ENCODE peak calls at places on chromosomes 4 and X, in ten cellular contexts. One of them, this sample, is unnamed.

GRCh38 chr4:55087016-55087929 is 38.1 kb downstream of the KDR start:
- DNase-seq in cardiac muscle cell: no peak
- DNase-seq in fibroblast of mammary gland: peak
- DNase-seq in fibroblast of pulmonary artery: no peak
- DNase-seq in psoas muscle: no peak
- DNase-seq in right atrium auricular region: no peak
- DNase-seq in AG10803: peak
- DNase-seq in CD8-positive, alpha-beta T cell: no peak
- DNase-seq in OCI-LY7: no peak
- DNase-seq in upper lobe of right lung: no peak
- DNase-seq in this sample: peak

GRCh38 chrX:21932277-21932996 is 8.1 kb upstream of the SMS start:
- DNase-seq in AG10803: peak
- DNase-seq in cardiac muscle cell: peak
- DNase-seq in psoas muscle: peak
- DNase-seq in fibroblast of mammary gland: peak
- DNase-seq in fibroblast of pulmonary artery: peak
- DNase-seq in right atrium auricular region: peak
- DNase-seq in upper lobe of right lung: no peak
- DNase-seq in CD8-positive, alpha-beta T cell: no peak
- DNase-seq in OCI-LY7: no peak
- DNase-seq in this sample: peak

GRCh38 chr4:154208424-154208823 is 283.2 kb downstream of the DCHS2 start:
- DNase-seq in fibroblast of mammary gland: peak
- DNase-seq in AG10803: no peak
- DNase-seq in OCI-LY7: no peak
- DNase-seq in CD8-positive, alpha-beta T cell: no peak
- DNase-seq in right atrium auricular region: no peak
- DNase-seq in fibroblast of pulmonary artery: no peak
- DNase-seq in upper lobe of right lung: no peak
- DNase-seq in cardiac muscle cell: no peak
- DNase-seq in psoas muscle: no peak
- DNase-seq in this sample: no peak

GRCh38 chrX:13387656-13388421 is 68.0 kb upstream of the ATXN3L start:
- DNase-seq in cardiac muscle cell: no peak
- DNase-seq in fibroblast of pulmonary artery: no peak
- DNase-seq in right atrium auricular region: no peak
- DNase-seq in OCI-LY7: no peak
- DNase-seq in fibroblast of mammary gland: peak
- DNase-seq in upper lobe of right lung: no peak
- DNase-seq in CD8-positive, alpha-beta T cell: no peak
- DNase-seq in psoas muscle: no peak
- DNase-seq in AG10803: peak
- DNase-seq in this sample: peak

GRCh38 chrX:151711154-151711553 is 4.7 kb upstream of the FATE1 start:
- DNase-seq in CD8-positive, alpha-beta T cell: no peak
- DNase-seq in psoas muscle: no peak
- DNase-seq in right atrium auricular region: no peak
- DNase-seq in fibroblast of pulmonary artery: no peak
- DNase-seq in AG10803: no peak
- DNase-seq in OCI-LY7: no peak
- DNase-seq in fibroblast of mammary gland: no peak
- DNase-seq in cardiac muscle cell: no peak
- DNase-seq in upper lobe of right lung: no peak
- DNase-seq in this sample: no peak

GRCh38 chr4:179867300-179867878 is 2375.8 kb upstream of the TENM3 start:
- DNase-seq in psoas muscle: no peak
- DNase-seq in right atrium auricular region: no peak
- DNase-seq in fibroblast of mammary gland: peak
- DNase-seq in AG10803: no peak
- DNase-seq in CD8-positive, alpha-beta T cell: no peak
- DNase-seq in OCI-LY7: peak
- DNase-seq in upper lobe of right lung: no peak
- DNase-seq in fibroblast of pulmonary artery: no peak
- DNase-seq in cardiac muscle cell: no peak
- DNase-seq in this sample: peak

GRCh38 chrX:41482153-41482850 is 35.2 kb downstream of the NYX start:
- DNase-seq in psoas muscle: no peak
- DNase-seq in cardiac muscle cell: peak
- DNase-seq in AG10803: peak
- DNase-seq in right atrium auricular region: no peak
- DNase-seq in OCI-LY7: no peak
- DNase-seq in fibroblast of pulmonary artery: peak
- DNase-seq in upper lobe of right lung: no peak
- DNase-seq in fibroblast of mammary gland: peak
- DNase-seq in CD8-positive, alpha-beta T cell: no peak
- DNase-seq in this sample: no peak

GRCh38 chr4:20684852-20685763 is 15.2 kb upstream of the PACRGL start:
- DNase-seq in upper lobe of right lung: no peak
- DNase-seq in AG10803: peak
- DNase-seq in psoas muscle: no peak
- DNase-seq in fibroblast of pulmonary artery: peak
- DNase-seq in CD8-positive, alpha-beta T cell: no peak
- DNase-seq in OCI-LY7: peak
- DNase-seq in right atrium auricular region: no peak
- DNase-seq in cardiac muscle cell: peak
- DNase-seq in fibroblast of mammary gland: peak
- DNase-seq in this sample: peak

GRCh38 chr4:4518747-4519146 is 23.1 kb downstream of the STX18 start:
- DNase-seq in right atrium auricular region: no peak
- DNase-seq in upper lobe of right lung: no peak
- DNase-seq in cardiac muscle cell: no peak
- DNase-seq in AG10803: no peak
- DNase-seq in OCI-LY7: no peak
- DNase-seq in fibroblast of mammary gland: no peak
- DNase-seq in psoas muscle: no peak
- DNase-seq in fibroblast of pulmonary artery: no peak
- DNase-seq in CD8-positive, alpha-beta T cell: no peak
- DNase-seq in this sample: no peak

GRCh38 chr4:4521069-4521468 is 20.8 kb downstream of the STX18 start:
- DNase-seq in AG10803: no peak
- DNase-seq in fibroblast of pulmonary artery: no peak
- DNase-seq in fibroblast of mammary gland: no peak
- DNase-seq in right atrium auricular region: no peak
- DNase-seq in cardiac muscle cell: no peak
- DNase-seq in CD8-positive, alpha-beta T cell: no peak
- DNase-seq in psoas muscle: no peak
- DNase-seq in OCI-LY7: no peak
- DNase-seq in upper lobe of right lung: no peak
- DNase-seq in this sample: peak

GRCh38 chr4:4524364-4524763 is 17.5 kb downstream of the STX18 start:
- DNase-seq in OCI-LY7: peak
- DNase-seq in upper lobe of right lung: no peak
- DNase-seq in CD8-positive, alpha-beta T cell: peak
- DNase-seq in cardiac muscle cell: no peak
- DNase-seq in right atrium auricular region: no peak
- DNase-seq in psoas muscle: no peak
- DNase-seq in fibroblast of pulmonary artery: no peak
- DNase-seq in AG10803: no peak
- DNase-seq in fibroblast of mammary gland: no peak
- DNase-seq in this sample: peak

GRCh38 chr4:4521767-4522166 is 20.1 kb downstream of the STX18 start:
- DNase-seq in fibroblast of mammary gland: no peak
- DNase-seq in right atrium auricular region: no peak
- DNase-seq in cardiac muscle cell: no peak
- DNase-seq in AG10803: no peak
- DNase-seq in OCI-LY7: no peak
- DNase-seq in upper lobe of right lung: no peak
- DNase-seq in fibroblast of pulmonary artery: no peak
- DNase-seq in psoas muscle: no peak
- DNase-seq in CD8-positive, alpha-beta T cell: no peak
- DNase-seq in this sample: no peak

DNA sequence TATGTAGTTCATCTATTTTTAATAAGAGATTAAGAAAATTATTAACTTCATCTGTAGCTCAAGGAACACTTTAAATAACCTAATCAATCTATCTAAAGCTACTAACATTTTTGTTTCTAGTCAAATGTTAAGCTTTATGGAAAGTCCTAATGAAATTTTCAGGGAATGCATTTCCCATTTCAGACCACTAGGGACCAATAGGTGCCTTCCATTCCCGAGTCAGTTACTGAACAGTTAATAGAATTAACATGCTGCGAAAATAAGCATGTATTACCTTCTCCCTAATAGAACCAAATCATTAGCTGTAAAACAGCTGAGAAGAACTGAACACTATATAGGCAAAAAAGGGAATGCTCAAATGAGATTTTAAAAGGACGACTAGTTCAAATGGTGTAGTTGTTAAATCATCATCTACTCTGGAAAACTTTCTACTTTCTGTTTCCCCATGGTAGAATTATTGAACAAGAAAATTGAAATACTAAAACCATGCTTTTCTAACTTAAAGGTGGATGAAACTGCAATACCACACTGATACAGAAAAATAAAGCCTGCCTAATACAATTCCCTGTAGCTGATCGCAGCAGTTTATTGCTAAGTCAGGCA is 22.5 kb downstream of the STX18 start:
- DNase-seq in fibroblast of pulmonary artery: peak
- DNase-seq in OCI-LY7: no peak
- DNase-seq in cardiac muscle cell: peak
- DNase-seq in fibroblast of mammary gland: peak
- DNase-seq in psoas muscle: no peak
- DNase-seq in upper lobe of right lung: no peak
- DNase-seq in right atrium auricular region: no peak
- DNase-seq in AG10803: no peak
- DNase-seq in CD8-positive, alpha-beta T cell: no peak
- DNase-seq in this sample: peak
- TF ChIP-seq CTCF in fibroblast of pulmonary artery: peak
- TF ChIP-seq CTCF in OCI-LY7: peak
- TF ChIP-seq CTCF in cardiac muscle cell: peak
- TF ChIP-seq CTCF in fibroblast of mammary gland: peak
- TF ChIP-seq CTCF in psoas muscle: peak
- TF ChIP-seq CTCF in upper lobe of right lung: peak
- TF ChIP-seq CTCF in right atrium auricular region: no peak
- TF ChIP-seq CTCF in AG10803: peak
- TF ChIP-seq CTCF in CD8-positive, alpha-beta T cell: peak
- TF ChIP-seq CTCF in this sample: peak

DNA sequence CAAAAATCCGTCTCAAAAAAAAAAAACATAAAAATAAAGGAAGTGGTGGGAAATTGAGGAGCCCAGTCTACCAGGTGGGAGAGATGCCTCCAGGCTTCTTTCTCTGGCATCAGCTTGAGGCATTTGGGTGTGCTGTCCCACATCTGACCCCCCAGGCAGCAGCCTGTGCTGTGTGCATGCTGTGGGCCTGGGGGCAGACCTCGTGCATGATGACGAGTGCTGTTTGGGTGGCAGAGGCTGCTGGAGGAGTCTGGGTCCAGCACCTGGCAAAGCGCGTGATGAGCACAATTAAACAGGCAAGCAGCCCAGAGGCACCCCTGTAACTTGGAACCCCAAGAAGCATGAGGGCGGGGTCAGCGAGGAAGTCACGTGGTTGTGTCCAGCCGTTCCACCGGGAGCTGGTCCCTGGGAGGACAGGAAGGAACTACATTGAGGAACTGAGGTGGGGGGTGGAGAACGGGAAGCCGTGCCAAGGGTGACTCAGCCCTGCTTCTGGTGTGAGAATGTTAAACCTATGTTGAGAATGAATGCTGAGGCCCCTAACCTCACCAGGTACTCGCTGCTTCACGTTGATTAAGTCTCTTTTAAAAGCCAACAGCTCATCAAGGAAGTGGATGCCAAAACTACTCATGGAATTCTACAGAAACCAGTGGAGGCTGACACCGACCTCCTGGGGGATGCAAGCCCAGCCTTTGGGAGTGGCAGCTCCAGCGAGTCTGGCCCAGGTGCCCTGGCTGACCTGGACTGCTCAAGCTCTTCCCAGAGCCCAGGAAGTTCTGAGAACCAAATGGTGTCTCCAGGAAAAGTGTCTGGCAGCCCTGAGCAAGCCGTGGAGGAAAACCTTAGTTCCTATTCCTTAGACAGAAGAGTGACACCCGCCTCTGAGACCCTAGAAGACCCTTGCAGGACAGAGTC is 6.1 kb downstream of the TACC3 start:
- DNase-seq in right atrium auricular region: peak
- DNase-seq in OCI-LY7: no peak
- DNase-seq in psoas muscle: peak
- DNase-seq in fibroblast of pulmonary artery: peak
- DNase-seq in upper lobe of right lung: peak
- DNase-seq in cardiac muscle cell: peak
- DNase-seq in AG10803: peak
- DNase-seq in CD8-positive, alpha-beta T cell: no peak
- DNase-seq in fibroblast of mammary gland: peak
- DNase-seq in this sample: peak
- H3K4me3 ChIP-seq in right atrium auricular region: peak
- H3K4me3 ChIP-seq in OCI-LY7: no peak
- H3K4me3 ChIP-seq in psoas muscle: peak
- H3K4me3 ChIP-seq in fibroblast of pulmonary artery: no peak
- H3K4me3 ChIP-seq in upper lobe of right lung: peak
- H3K4me3 ChIP-seq in cardiac muscle cell: no peak
- H3K4me3 ChIP-seq in AG10803: no peak
- H3K4me3 ChIP-seq in CD8-positive, alpha-beta T cell: no peak
- H3K4me3 ChIP-seq in fibroblast of mammary gland: no peak
- H3K4me3 ChIP-seq in this sample: no peak

DNA sequence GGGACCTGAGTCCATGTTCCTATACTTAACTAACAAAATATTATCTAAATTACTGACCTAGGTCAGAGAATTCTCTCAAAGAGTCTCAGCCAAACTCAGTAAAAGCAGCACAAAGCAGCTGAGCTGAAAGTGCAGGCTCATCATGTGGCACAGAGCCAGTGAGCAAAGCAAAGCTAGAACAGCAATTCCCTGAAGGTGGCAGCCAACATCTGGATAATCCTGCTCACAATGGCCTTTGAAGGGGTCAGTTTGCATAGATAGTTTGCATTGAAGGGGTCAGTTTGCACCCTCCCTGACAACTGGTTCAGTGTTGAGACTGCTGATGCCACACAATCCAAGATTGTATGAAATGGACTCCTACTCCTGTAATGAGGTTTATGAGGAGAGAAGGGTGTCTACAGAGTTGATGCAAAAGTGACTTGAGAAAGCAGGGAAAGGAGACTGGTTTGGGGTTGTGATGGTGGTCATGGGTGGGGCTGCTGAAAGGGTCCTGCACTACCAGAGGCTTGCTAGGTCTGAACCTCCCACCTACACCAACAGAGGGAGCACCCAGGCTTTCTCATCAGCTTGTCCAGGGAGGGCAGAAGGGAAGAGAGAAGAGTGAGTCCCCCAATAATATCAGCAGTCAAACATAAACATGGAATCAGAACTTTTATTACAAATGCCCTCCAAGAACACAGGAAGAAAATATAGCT is 39.7 kb downstream of the TRIM61 start:
- DNase-seq in AG10803: peak
- DNase-seq in OCI-LY7: peak
- DNase-seq in right atrium auricular region: no peak
- DNase-seq in CD8-positive, alpha-beta T cell: no peak
- DNase-seq in fibroblast of pulmonary artery: peak
- DNase-seq in upper lobe of right lung: no peak
- DNase-seq in fibroblast of mammary gland: peak
- DNase-seq in cardiac muscle cell: peak
- DNase-seq in psoas muscle: peak
- DNase-seq in this sample: peak
- TF ChIP-seq CTCF in AG10803: peak
- TF ChIP-seq CTCF in OCI-LY7: peak
- TF ChIP-seq CTCF in right atrium auricular region: no peak
- TF ChIP-seq CTCF in CD8-positive, alpha-beta T cell: no peak
- TF ChIP-seq CTCF in fibroblast of pulmonary artery: no peak
- TF ChIP-seq CTCF in upper lobe of right lung: no peak
- TF ChIP-seq CTCF in fibroblast of mammary gland: peak
- TF ChIP-seq CTCF in cardiac muscle cell: peak
- TF ChIP-seq CTCF in psoas muscle: no peak
- TF ChIP-seq CTCF in this sample: peak

GRCh38 chr4:53595204-53595603 is 3.9 kb upstream of the LNX1 start:
- DNase-seq in CD8-positive, alpha-beta T cell: no peak
- DNase-seq in cardiac muscle cell: no peak
- DNase-seq in upper lobe of right lung: no peak
- DNase-seq in psoas muscle: no peak
- DNase-seq in fibroblast of mammary gland: no peak
- DNase-seq in AG10803: no peak
- DNase-seq in fibroblast of pulmonary artery: no peak
- DNase-seq in OCI-LY7: no peak
- DNase-seq in right atrium auricular region: no peak
- DNase-seq in this sample: no peak

GRCh38 chr4:53591372-53591892 is at the start of gene LNX1:
- DNase-seq in fibroblast of mammary gland: no peak
- DNase-seq in OCI-LY7: no peak
- DNase-seq in cardiac muscle cell: no peak
- DNase-seq in upper lobe of right lung: peak
- DNase-seq in fibroblast of pulmonary artery: no peak
- DNase-seq in AG10803: no peak
- DNase-seq in psoas muscle: no peak
- DNase-seq in CD8-positive, alpha-beta T cell: no peak
- DNase-seq in right atrium auricular region: no peak
- DNase-seq in this sample: no peak

GRCh38 chr4:53592128-53592527 is 842 bp upstream of the LNX1 start:
- DNase-seq in CD8-positive, alpha-beta T cell: no peak
- DNase-seq in psoas muscle: no peak
- DNase-seq in cardiac muscle cell: peak
- DNase-seq in fibroblast of pulmonary artery: peak
- DNase-seq in OCI-LY7: no peak
- DNase-seq in AG10803: no peak
- DNase-seq in upper lobe of right lung: no peak
- DNase-seq in right atrium auricular region: no peak
- DNase-seq in fibroblast of mammary gland: peak
- DNase-seq in this sample: no peak

GRCh38 chr4:53593765-53594164 is 2.5 kb upstream of the LNX1 start:
- DNase-seq in cardiac muscle cell: no peak
- DNase-seq in OCI-LY7: no peak
- DNase-seq in fibroblast of pulmonary artery: no peak
- DNase-seq in CD8-positive, alpha-beta T cell: no peak
- DNase-seq in fibroblast of mammary gland: no peak
- DNase-seq in right atrium auricular region: no peak
- DNase-seq in psoas muscle: no peak
- DNase-seq in AG10803: no peak
- DNase-seq in upper lobe of right lung: no peak
- DNase-seq in this sample: no peak

DNA sequence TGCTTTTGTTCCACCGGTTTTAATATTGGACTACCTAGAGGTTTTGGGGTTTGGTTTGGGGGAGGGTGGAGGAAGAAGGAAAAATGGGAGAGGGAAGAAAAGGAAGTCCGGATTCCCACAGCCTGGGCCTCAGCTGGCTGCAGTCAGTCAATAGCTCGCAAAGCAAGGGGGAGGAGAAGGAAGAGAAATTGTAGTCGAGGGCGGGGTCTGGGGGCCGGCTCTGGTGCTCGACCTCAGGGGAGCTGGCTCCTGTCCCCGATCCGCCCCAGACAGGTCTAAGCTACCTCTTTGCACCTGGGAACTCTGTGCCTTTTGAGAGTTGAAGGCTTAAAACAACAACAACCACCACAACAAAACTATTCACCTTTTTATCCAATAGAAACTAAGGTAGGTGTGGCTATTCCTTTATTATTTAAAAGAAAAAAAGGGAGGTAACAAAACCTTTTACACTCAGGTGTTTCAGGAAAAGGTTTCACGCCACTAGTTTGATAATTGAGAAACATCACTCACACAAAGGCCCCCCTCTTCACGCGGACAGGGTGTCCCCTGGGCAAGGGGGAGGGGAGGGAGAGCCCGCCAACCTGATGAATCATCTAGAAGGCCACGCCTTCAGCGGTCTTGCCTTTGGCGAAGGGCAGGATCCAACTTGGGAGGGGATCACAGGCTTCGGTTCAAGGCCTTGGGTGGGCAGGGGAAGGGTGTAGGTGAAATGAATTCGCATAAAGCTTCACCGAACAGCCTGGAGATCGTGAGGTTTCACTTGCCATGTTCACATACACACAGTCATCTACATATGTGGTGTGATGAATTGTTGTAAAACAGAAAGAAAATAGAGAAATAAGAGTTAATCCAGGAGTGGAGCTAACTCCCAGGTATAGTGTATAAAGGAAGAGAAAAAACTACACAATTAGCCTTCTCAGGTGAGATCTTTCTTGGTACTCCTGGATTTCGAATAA is 1.7 kb upstream of the LNX1 start:
- DNase-seq in OCI-LY7: no peak
- DNase-seq in right atrium auricular region: peak
- DNase-seq in cardiac muscle cell: peak
- DNase-seq in fibroblast of mammary gland: peak
- DNase-seq in CD8-positive, alpha-beta T cell: no peak
- DNase-seq in psoas muscle: peak
- DNase-seq in upper lobe of right lung: peak
- DNase-seq in AG10803: no peak
- DNase-seq in fibroblast of pulmonary artery: peak
- DNase-seq in this sample: peak
- H3K4me3 ChIP-seq in OCI-LY7: no peak
- H3K4me3 ChIP-seq in right atrium auricular region: peak
- H3K4me3 ChIP-seq in cardiac muscle cell: peak
- H3K4me3 ChIP-seq in fibroblast of mammary gland: peak
- H3K4me3 ChIP-seq in CD8-positive, alpha-beta T cell: no peak
- H3K4me3 ChIP-seq in psoas muscle: peak
- H3K4me3 ChIP-seq in upper lobe of right lung: peak
- H3K4me3 ChIP-seq in AG10803: no peak
- H3K4me3 ChIP-seq in fibroblast of pulmonary artery: peak
- H3K4me3 ChIP-seq in this sample: peak